ENCODE peak calls at places on chromosomes 13 and 19, in six cellular contexts. I, O, Y, F, N and H are unnamed samples.

GRCh38 chr13:112417079-112417478 is 40.9 kb downstream of the SPACA7 start:
- DNase-seq in F (no peak), Y (no peak), I (no peak), O (no peak), N (no peak), H (no peak)

GRCh38 chr13:75372517-75372916 is 109.5 kb downstream of the TBC1D4 start:
- DNase-seq in F (no peak), Y (no peak), O (peak), N (no peak), I (no peak), H (no peak)

GRCh38 chr19:1767464-1767933 is 14.2 kb downstream of the ONECUT3 start:
- DNase-seq in F (no peak), I (no peak), O (peak), Y (no peak), N (no peak), H (peak)

GRCh38 chr13:50529154-50529882 is 314.2 kb downstream of the DLEU7 start:
- DNase-seq in N (no peak), O (no peak), Y (peak), I (peak), F (no peak), H (peak)

GRCh38 chr19:858868-859843 is at the start of gene CFD:
- DNase-seq in N (no peak), O (no peak), I (no peak), F (peak), Y (no peak), H (peak)

GRCh38 chr13:36850790-36851438 is 31.9 kb downstream of the RFXAP start:
- DNase-seq in N (no peak), O (no peak), I (no peak), Y (no peak), F (no peak), H (peak)

GRCh38 chr13:65959305-65959704 is 1270.8 kb downstream of the PCDH9 start:
- DNase-seq in N (no peak), O (no peak), I (peak), F (no peak), Y (no peak), H (no peak)

GRCh38 chr19:13022111-13022858 is 27.0 kb downstream of the NFIX start:
- DNase-seq in I (peak), Y (peak), F (no peak), O (peak), N (no peak), H (no peak)

GRCh38 chr13:94433055-94433947 is 46.2 kb downstream of the DCT start:
- DNase-seq in I (no peak), Y (peak), O (peak), F (no peak), N (no peak), H (peak)

GRCh38 chr13:97223711-97224461 is 1.8 kb downstream of the MBNL2 start:
- DNase-seq in O (peak), N (no peak), F (no peak), I (peak), Y (no peak), H (no peak)

GRCh38 chr13:23986619-23987018 is 89.3 kb upstream of the C1QTNF9B start:
- DNase-seq in Y (no peak), I (peak), O (no peak), F (no peak), N (no peak), H (no peak)

GRCh38 chr19:56076413-56076998 is 44.6 kb downstream of the ZNF787 start:
- DNase-seq in F (no peak), O (peak), N (no peak), Y (peak), I (no peak), H (peak)

GRCh38 chr19:10246511-10246910 is 5.5 kb upstream of the MRPL4 start:
- DNase-seq in N (no peak), Y (no peak), I (no peak), F (no peak), O (no peak), H (no peak)

GRCh38 chr19:19308373-19308772 is 11.9 kb downstream of the SUGP1 start:
- DNase-seq in N (no peak), O (no peak), I (no peak), F (no peak), Y (no peak), H (no peak)

GRCh38 chr19:33266971-33267484 is 35.3 kb downstream of the CEBPA start:
- DNase-seq in F (no peak), N (no peak), Y (no peak), O (no peak), I (no peak), H (no peak)

GRCh38 chr13:36912983-36913382 is 7.1 kb downstream of the SMAD9 start:
- DNase-seq in I (no peak), O (no peak), Y (no peak), F (no peak), N (no peak), H (no peak)

GRCh38 chr19:1238373-1239303 is 833 bp upstream of the CBARP start:
- DNase-seq in I (no peak), Y (no peak), O (no peak), F (no peak), N (no peak), H (no peak)

GRCh38 chr13:36718686-36719085 is 44.9 kb downstream of the SERTM1 start:
- DNase-seq in Y (no peak), I (peak), N (no peak), O (no peak), F (no peak), H (no peak)

GRCh38 chr13:73702419-73703071 is 431.7 kb downstream of the KLF12 start:
- DNase-seq in N (no peak), F (no peak), I (no peak), O (peak), Y (no peak), H (no peak)

GRCh38 chr19:4379383-4380253 is 20.7 kb downstream of the SH3GL1 start:
- DNase-seq in I (peak), N (no peak), Y (no peak), O (peak), F (no peak), H (no peak)

GRCh38 chr13:73369095-73369494 is 310.3 kb downstream of the KLF5 start:
- DNase-seq in Y (no peak), I (no peak), F (no peak), O (no peak), N (no peak), H (no peak)

GRCh38 chr19:40216777-40217026 is 1.5 kb downstream of the TTC9B start:
- DNase-seq in O (no peak), I (no peak), F (no peak), Y (no peak), N (no peak), H (no peak)

GRCh38 chr13:101624981-101625380 is 172.5 kb downstream of the ITGBL1 start:
- DNase-seq in O (no peak), F (no peak), I (no peak), Y (no peak), N (no peak), H (no peak)

GRCh38 chr13:44423824-44424223 is 50.2 kb downstream of the SERP2 start:
- DNase-seq in F (peak), O (no peak), N (no peak), Y (no peak), I (no peak), H (no peak)

GRCh38 chr19:18251587-18252369 is 22.5 kb downstream of the IQCN start:
- DNase-seq in I (peak), O (peak), N (peak), Y (peak), F (peak), H (peak)

GRCh38 chr19:32977269-32977668 is 5.2 kb downstream of the FAAP24 start:
- DNase-seq in O (no peak), I (no peak), N (no peak), F (no peak), Y (no peak), H (no peak)

GRCh38 chr19:18742838-18743237 is 48.3 kb downstream of the COMP start:
- DNase-seq in O (no peak), I (no peak), Y (no peak), N (no peak), F (no peak), H (no peak)

GRCh38 chr13:31978021-31978420 is 53.6 kb upstream of the FRY start:
- DNase-seq in N (no peak), F (no peak), Y (no peak), O (no peak), I (peak), H (no peak)

GRCh38 chr13:94481966-94482365 is 2.5 kb upstream of the DCT start:
- DNase-seq in O (no peak), Y (no peak), I (peak), N (no peak), F (no peak), H (no peak)